ENCODE peak calls at places on chromosomes 6 and 20, in four cellular contexts. X, B, R and J are unnamed samples.

GRCh38 chr6:11374036-11375010 is 141.9 kb upstream of the NEDD9 start:
- DNase-seq in X (no peak), B (no peak), R (no peak), J (no peak)

GRCh38 chr20:54190200-54190599 is 16.4 kb upstream of the CYP24A1 start:
- DNase-seq in X (no peak), B (no peak), R (no peak), J (no peak)

GRCh38 chr20:62858059-62858458 is 3.6 kb downstream of the TCFL5 start:
- DNase-seq in R (no peak), X (no peak), B (no peak), J (no peak)

GRCh38 chr6:43768506-43768860 is 1.5 kb upstream of the VEGFA start:
- DNase-seq in R (no peak), X (no peak), B (no peak), J (no peak)

GRCh38 chr6:158869010-158869603 is 49.9 kb upstream of the EZR start:
- DNase-seq in R (no peak), X (no peak), B (no peak), J (no peak)

GRCh38 chr6:125444234-125444949 is 142.6 kb upstream of the HDDC2 start:
- DNase-seq in X (no peak), B (peak; percentile 40), R (no peak), J (no peak)

GRCh38 chr6:41504526-41505021 is 41.6 kb upstream of the FOXP4 start:
- DNase-seq in X (no peak), B (no peak), R (peak; percentile 34), J (no peak)

GRCh38 chr6:34172961-34173775 is 27.3 kb upstream of the GRM4 start:
- DNase-seq in R (no peak), B (no peak), X (no peak), J (no peak)

GRCh38 chr6:1382883-1383728 is 6.3 kb upstream of the FOXF2 start:
- DNase-seq in B (no peak), R (no peak), X (no peak), J (no peak)

GRCh38 chr6:113644861-113645575 is 212.1 kb upstream of the MARCKS start:
- DNase-seq in B (no peak), X (no peak), R (peak; percentile 48), J (no peak)

GRCh38 chr6:80454661-80455365 is 348.3 kb downstream of the BCKDHB start:
- DNase-seq in X (no peak), B (no peak), R (no peak), J (no peak)

GRCh38 chr20:11553603-11554002 is 364.1 kb upstream of the BTBD3 start:
- DNase-seq in R (peak; percentile 23), X (no peak), B (no peak), J (peak; percentile 0)

GRCh38 chr6:90214966-90215365 is 81.7 kb downstream of the BACH2 start:
- DNase-seq in B (no peak), R (no peak), X (no peak), J (no peak)

GRCh38 chr6:158758464-158758863 is 60.7 kb downstream of the EZR start:
- DNase-seq in R (no peak), B (no peak), X (no peak), J (no peak)

GRCh38 chr6:169959129-169960002 is 207.9 kb downstream of the ERMARD start:
- DNase-seq in X (peak; percentile 21), B (peak; percentile 56), R (no peak), J (no peak)

GRCh38 chr20:34427784-34428183 is 64.7 kb downstream of the ITCH start:
- DNase-seq in X (no peak), B (no peak), R (no peak), J (no peak)

GRCh38 chr6:1461207-1461606 is 71.8 kb downstream of the FOXF2 start:
- DNase-seq in X (no peak), B (no peak), R (peak; percentile 34), J (no peak)

GRCh38 chr6:30544666-30545272 is 11.5 kb downstream of the GNL1 start:
- DNase-seq in B (no peak), R (peak; percentile 54), X (no peak), J (peak; percentile 65)

GRCh38 chr6:109454483-109455160 is 950 bp downstream of the MICAL1 start:
- DNase-seq in X (peak; percentile 58), B (peak; percentile 40), R (peak; percentile 48), J (no peak)

GRCh38 chr20:32906200-32906599 is 47.5 kb downstream of the EFCAB8 start:
- DNase-seq in B (no peak), R (no peak), X (no peak), J (no peak)

GRCh38 chr20:18541741-18542140 is 25.5 kb upstream of the SMIM26 start:
- DNase-seq in R (no peak), B (no peak), X (no peak), J (no peak)

GRCh38 chr6:92647630-92648029 is 771.7 kb downstream of the EPHA7 start:
- DNase-seq in X (no peak), B (no peak), R (no peak), J (no peak)

GRCh38 chr20:43799150-43799711 is 72.4 kb upstream of the GTSF1L start:
- DNase-seq in X (no peak), R (no peak), B (no peak), J (no peak)

GRCh38 chr6:13447949-13448724 is 39.3 kb downstream of the GFOD1 start:
- DNase-seq in X (no peak), R (no peak), B (no peak), J (peak; percentile 7)

GRCh38 chr6:41644297-41644879 is 6.1 kb downstream of the MDFI start:
- DNase-seq in R (no peak), B (no peak), X (no peak), J (no peak)

GRCh38 chr6:44126320-44127149 is 717 bp downstream of the MRPL14 start:
- DNase-seq in R (peak; percentile 77), B (no peak), X (peak; percentile 65), J (peak; percentile 69)

GRCh38 chr6:169291639-169292339 is 38.1 kb upstream of the THBS2 start:
- DNase-seq in R (no peak), B (no peak), X (no peak), J (no peak)

GRCh38 chr6:144232434-144233223 is 52.5 kb upstream of the UTRN start:
- DNase-seq in B (no peak), X (no peak), R (no peak), J (no peak)

GRCh38 chr6:53240139-53240538 is 91.5 kb upstream of the GCM1 start:
- DNase-seq in R (no peak), B (no peak), X (no peak), J (no peak)